ENCODE peak calls at places on chromosomes 7 and 10, in seven cellular contexts. B, N, H, Z, V, X and T are unnamed samples.

GRCh38 chr7:8436965-8437364 is 3.6 kb downstream of the NXPH1 start:
- DNase-seq in B (peak; percentile 57), N (peak; percentile 89), H (no peak), Z (no peak), V (no peak), X (no peak), T (peak; percentile 47)

GRCh38 chr7:36984710-36985308 is 260.5 kb upstream of the AOAH start:
- DNase-seq in B (no peak), N (no peak), H (no peak), Z (no peak), V (no peak), X (no peak), T (no peak)

GRCh38 chr7:35499226-35499625 is 195.7 kb downstream of the HERPUD2 start:
- DNase-seq in B (no peak), N (no peak), H (no peak), Z (no peak), V (no peak), X (no peak), T (no peak)

GRCh38 chr10:87694011-87694794 is 34.5 kb downstream of the PAPSS2 start:
- DNase-seq in B (peak; percentile 32), N (no peak), H (no peak), Z (no peak), V (no peak), X (no peak), T (no peak)

GRCh38 chr7:122726881-122727280 is 24.2 kb upstream of the RNF148 start:
- DNase-seq in B (no peak), N (no peak), H (no peak), Z (no peak), V (no peak), X (no peak), T (no peak)

GRCh38 chr10:35592421-35592820 is 12.7 kb upstream of the GJD4 start:
- DNase-seq in B (no peak), N (no peak), H (no peak), Z (no peak), V (no peak), X (no peak), T (no peak)

GRCh38 chr10:129964611-129965417 is 740 bp upstream of the EBF3 start:
- DNase-seq in B (no peak), N (no peak), H (no peak), Z (no peak), V (no peak), X (no peak), T (no peak)

GRCh38 chr7:22001345-22002004 is 55.8 kb upstream of the CDCA7L start:
- DNase-seq in B (no peak), N (no peak), H (no peak), Z (no peak), V (peak; percentile 27), X (peak; percentile 16), T (no peak)

GRCh38 chr10:108911814-108912541 is 1011.3 kb downstream of the XPNPEP1 start:
- DNase-seq in B (peak; percentile 47), N (peak; percentile 95), H (peak; percentile 69), Z (peak; percentile 79), V (no peak), X (peak; percentile 33), T (peak; percentile 32)

GRCh38 chr10:15719062-15719898 is 442 bp downstream of the ITGA8 start:
- DNase-seq in B (peak; percentile 27), N (peak; percentile 64), H (no peak), Z (no peak), V (no peak), X (no peak), T (peak; percentile 78)

GRCh38 chr7:157612664-157613561 is 276.1 kb downstream of the DNAJB6 start:
- DNase-seq in B (peak; percentile 43), N (peak; percentile 70), H (no peak), Z (no peak), V (peak; percentile 76), X (no peak), T (peak; percentile 35)

GRCh38 chr7:32154797-32155196 is 84.6 kb upstream of the PDE1C start:
- DNase-seq in B (no peak), N (no peak), H (peak; percentile 45), Z (no peak), V (no peak), X (no peak), T (peak; percentile 5)

GRCh38 chr7:22544245-22544644 is 44.3 kb upstream of the STEAP1B start:
- DNase-seq in B (no peak), N (no peak), H (no peak), Z (no peak), V (no peak), X (no peak), T (no peak)

DNA sequence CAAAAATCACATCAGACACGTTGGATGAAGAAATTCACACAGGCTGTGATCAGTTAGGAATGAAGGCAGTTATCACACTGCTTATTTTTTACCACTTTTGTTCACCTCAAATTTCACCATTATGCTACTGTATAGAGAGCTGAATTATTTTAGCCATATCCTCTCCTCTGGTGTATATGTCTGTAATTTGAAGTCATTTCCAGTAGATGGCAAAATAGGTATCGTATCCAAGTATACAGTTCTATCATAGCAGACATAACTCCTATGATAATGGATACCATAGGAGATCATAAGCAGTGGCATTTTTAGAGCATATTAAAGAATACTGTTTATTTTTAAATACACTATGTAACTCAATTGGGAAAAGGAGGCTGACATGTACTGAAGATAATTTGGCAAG is 909.7 kb downstream of the DNAJB9 start:
- DNase-seq in B (no peak), N (no peak), H (no peak), Z (no peak), V (no peak), X (no peak), T (no peak)
- TF ChIP-seq CTCF in B (no peak), N (no peak), H (no peak), Z (no peak), V (no peak), X (no peak), T (no peak)

DNA sequence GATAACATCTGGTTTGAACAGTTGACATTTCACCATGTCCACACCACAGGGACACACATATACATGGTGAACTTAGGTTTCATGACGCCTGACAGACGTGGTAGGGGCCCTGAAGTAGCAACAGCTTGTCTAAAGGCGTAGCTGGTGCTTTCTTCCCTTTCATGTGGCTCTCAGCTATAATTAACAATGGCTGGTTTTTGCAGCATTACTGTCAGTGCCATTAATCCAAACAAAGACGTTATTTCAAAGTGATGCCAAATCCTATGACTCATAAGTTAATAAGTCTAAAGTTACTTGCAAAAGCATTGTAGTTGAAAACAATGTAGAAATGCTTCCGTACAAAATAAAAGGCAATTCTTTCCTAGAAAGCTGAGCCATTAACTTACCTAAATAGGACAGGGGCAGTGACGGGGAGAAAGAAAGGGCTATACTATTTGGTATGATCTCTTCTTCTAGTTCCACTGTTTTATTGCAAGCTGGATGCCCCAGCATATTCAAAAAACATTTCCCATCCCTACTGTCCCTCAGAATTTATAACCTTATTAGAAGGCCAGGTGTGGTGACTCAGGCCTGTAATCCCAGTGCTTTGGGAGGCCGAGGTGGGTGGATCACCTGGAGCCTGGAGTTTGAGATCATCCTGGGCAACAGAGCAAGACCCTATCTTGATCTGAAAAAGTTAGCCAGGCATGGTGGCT is 105.4 kb downstream of the ODAD2 start:
- DNase-seq in B (no peak), N (no peak), H (no peak), Z (no peak), V (no peak), X (no peak), T (no peak)
- H3K27ac ChIP-seq in B (no peak overlapping the region), N (no peak overlapping the region), H (no peak overlapping the region), Z (no peak overlapping the region), V (no peak overlapping the region), X (no peak overlapping the region), T (no peak overlapping the region)

GRCh38 chr7:7077945-7078344 is 104.4 kb upstream of the C1GALT1 start:
- DNase-seq in B (no peak), N (no peak), H (no peak), Z (no peak), V (no peak), X (no peak), T (no peak)
- TF ChIP-seq CTCF in B (no peak), N (no peak), H (no peak), Z (no peak), V (no peak), X (no peak), T (no peak)

GRCh38 chr7:81714306-81714705 is 55.5 kb downstream of the HGF start:
- DNase-seq in B (no peak), N (no peak), H (no peak), Z (no peak), V (no peak), X (no peak), T (no peak)
- H3K27ac ChIP-seq in B (no peak overlapping the region), N (no peak overlapping the region), H (no peak overlapping the region), Z (no peak overlapping the region), V (no peak overlapping the region), X (no peak overlapping the region), T (no peak overlapping the region)

DNA sequence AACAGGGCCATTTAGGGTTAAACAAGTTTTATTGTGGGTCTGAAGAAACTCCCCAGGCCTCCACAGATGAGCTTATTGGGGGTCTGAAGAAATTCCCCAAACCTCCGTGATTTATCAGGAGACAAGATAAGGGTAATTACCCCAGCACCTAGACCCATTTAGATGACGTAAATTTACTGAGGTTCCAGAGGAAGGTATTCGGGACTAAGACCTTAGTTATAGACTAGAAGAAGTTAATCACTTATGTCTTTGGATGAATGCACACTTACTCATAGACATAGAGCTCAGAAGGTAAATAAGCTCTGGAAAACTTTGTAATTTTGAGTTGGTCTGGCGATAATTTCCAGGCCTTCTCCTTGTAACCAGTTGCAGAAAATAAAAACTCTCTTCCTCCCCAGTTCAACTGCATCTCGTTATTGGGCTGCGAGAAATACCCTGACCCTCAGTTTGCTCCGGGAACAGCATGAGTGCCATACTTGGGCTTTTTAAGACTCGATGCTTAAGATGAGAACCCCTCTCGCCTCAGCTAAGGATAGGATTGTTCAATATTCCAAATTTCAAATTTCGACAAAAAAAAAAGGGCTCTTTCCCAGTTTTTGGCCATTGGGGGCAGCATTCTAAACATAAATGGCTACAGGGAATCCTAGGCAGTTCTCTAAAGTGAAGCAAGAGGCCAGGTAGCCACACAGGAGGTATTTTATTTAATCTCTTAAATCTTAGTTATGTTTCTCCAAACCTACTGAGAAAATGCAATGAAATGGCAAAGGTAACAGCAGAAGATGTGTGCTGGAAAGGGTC is 74.7 kb upstream of the PFKP start:
- DNase-seq in B (no peak), N (no peak), H (no peak), Z (no peak), V (no peak), X (no peak), T (no peak)
- TF ChIP-seq CTCF in B (no peak), N (peak; percentile 55), H (no peak), Z (no peak), V (no peak), X (peak; percentile 36), T (no peak)

GRCh38 chr10:114515515-114515914 is 111.2 kb upstream of the AFAP1L2 start:
- DNase-seq in B (no peak), N (no peak), H (no peak), Z (no peak), V (no peak), X (no peak), T (no peak)

GRCh38 chr10:114508376-114508775 is 104.1 kb upstream of the AFAP1L2 start:
- DNase-seq in B (no peak), N (no peak), H (no peak), Z (no peak), V (no peak), X (no peak), T (no peak)

GRCh38 chr10:114511875-114512274 is 107.6 kb upstream of the AFAP1L2 start:
- DNase-seq in B (no peak), N (no peak), H (no peak), Z (no peak), V (no peak), X (no peak), T (no peak)

GRCh38 chr10:114517681-114518250 is 113.5 kb upstream of the AFAP1L2 start:
- DNase-seq in B (no peak), N (no peak), H (no peak), Z (no peak), V (no peak), X (no peak), T (no peak)

GRCh38 chr10:114513397-114513796 is 109.1 kb upstream of the AFAP1L2 start:
- DNase-seq in B (no peak), N (no peak), H (no peak), Z (no peak), V (no peak), X (no peak), T (no peak)
- H3K27ac ChIP-seq in B (peak overlapping the region; percentile 34), N (no peak overlapping the region), H (no peak overlapping the region), Z (no peak overlapping the region), V (peak overlapping the region; percentile 58), X (no peak overlapping the region), T (no peak overlapping the region)